ENCODE peak calls at places on chromosomes 3 and 15, in seven cellular contexts. C, H, M, G, K, X and W are unnamed samples.

GRCh38 chr15:62344806-62345539 is 179.9 kb upstream of the C2CD4B start:
- DNase-seq in C (no peak), H (peak; percentile 39), M (peak; percentile 51), G (peak; percentile 58), K (peak; percentile 35), X (peak; percentile 49), W (no peak)

GRCh38 chr3:150899141-150899540 is 6.1 kb downstream of the MINDY4B start:
- DNase-seq in C (no peak), H (no peak), M (no peak), G (no peak), K (no peak), X (no peak), W (no peak)

GRCh38 chr3:105351821-105352220 is 14.9 kb upstream of the ALCAM start:
- DNase-seq in C (no peak), H (peak; percentile 79), M (no peak), G (peak; percentile 77), K (peak; percentile 64), X (no peak), W (no peak)

GRCh38 chr15:62658498-62658897 is 384.0 kb upstream of the TPM1 start:
- DNase-seq in C (peak; percentile 32), H (peak; percentile 47), M (no peak), G (no peak), K (no peak), X (peak; percentile 12), W (no peak)

GRCh38 chr3:69370156-69370944 is 15.5 kb downstream of the FRMD4B start:
- DNase-seq in C (peak; percentile 90), H (no peak), M (peak; percentile 85), G (no peak), K (no peak), X (no peak), W (no peak)

GRCh38 chr15:71425388-71425787 is 310.1 kb downstream of the THSD4 start:
- DNase-seq in C (no peak), H (no peak), M (no peak), G (no peak), K (no peak), X (no peak), W (no peak)

GRCh38 chr3:193812791-193813505 is 219.9 kb downstream of the OPA1 start:
- DNase-seq in C (no peak), H (no peak), M (no peak), G (no peak), K (no peak), X (no peak), W (no peak)

GRCh38 chr3:129975332-129976090 is 991 bp downstream of the TRH start:
- DNase-seq in C (no peak), H (no peak), M (peak; percentile 85), G (no peak), K (no peak), X (peak; percentile 37), W (no peak)

GRCh38 chr15:56469484-56469883 is 4.5 kb upstream of the MNS1 start:
- DNase-seq in C (no peak), H (no peak), M (no peak), G (no peak), K (no peak), X (no peak), W (no peak)

GRCh38 chr3:184235381-184236032 is 6.1 kb downstream of the VWA5B2 start:
- DNase-seq in C (no peak), H (no peak), M (no peak), G (no peak), K (no peak), X (no peak), W (no peak)

GRCh38 chr3:191026746-191027145 is 164.3 kb upstream of the GMNC start:
- DNase-seq in C (no peak), H (no peak), M (no peak), G (no peak), K (no peak), X (no peak), W (no peak)

GRCh38 chr3:183823963-183824362 is 1.4 kb downstream of the MAP6D1 start:
- DNase-seq in C (no peak), H (no peak), M (no peak), G (no peak), K (no peak), X (no peak), W (no peak)

GRCh38 chr3:14143826-14144225 is 19.0 kb downstream of the TMEM43 start:
- DNase-seq in C (no peak), H (peak; percentile 95), M (no peak), G (peak; percentile 94), K (peak; percentile 99), X (peak; percentile 47), W (peak; percentile 87)

GRCh38 chr3:139677341-139678155 is at the start of gene NMNAT3:
- DNase-seq in C (peak; percentile 87), H (peak; percentile 45), M (peak; percentile 96), G (peak; percentile 7), K (peak; percentile 24), X (peak; percentile 34), W (no peak)

GRCh38 chr3:59581000-59581399 is 531.2 kb upstream of the CFAP20DC start:
- DNase-seq in C (no peak), H (no peak), M (no peak), G (no peak), K (no peak), X (no peak), W (no peak)

GRCh38 chr3:142088522-142088921 is 60.8 kb downstream of the TFDP2 start:
- DNase-seq in C (no peak), H (peak; percentile 11), M (no peak), G (no peak), K (no peak), X (no peak), W (no peak)

GRCh38 chr3:188975612-188976314 is 196.0 kb upstream of the TPRG1 start:
- DNase-seq in C (no peak), H (no peak), M (no peak), G (peak; percentile 9), K (no peak), X (no peak), W (no peak)

DNA sequence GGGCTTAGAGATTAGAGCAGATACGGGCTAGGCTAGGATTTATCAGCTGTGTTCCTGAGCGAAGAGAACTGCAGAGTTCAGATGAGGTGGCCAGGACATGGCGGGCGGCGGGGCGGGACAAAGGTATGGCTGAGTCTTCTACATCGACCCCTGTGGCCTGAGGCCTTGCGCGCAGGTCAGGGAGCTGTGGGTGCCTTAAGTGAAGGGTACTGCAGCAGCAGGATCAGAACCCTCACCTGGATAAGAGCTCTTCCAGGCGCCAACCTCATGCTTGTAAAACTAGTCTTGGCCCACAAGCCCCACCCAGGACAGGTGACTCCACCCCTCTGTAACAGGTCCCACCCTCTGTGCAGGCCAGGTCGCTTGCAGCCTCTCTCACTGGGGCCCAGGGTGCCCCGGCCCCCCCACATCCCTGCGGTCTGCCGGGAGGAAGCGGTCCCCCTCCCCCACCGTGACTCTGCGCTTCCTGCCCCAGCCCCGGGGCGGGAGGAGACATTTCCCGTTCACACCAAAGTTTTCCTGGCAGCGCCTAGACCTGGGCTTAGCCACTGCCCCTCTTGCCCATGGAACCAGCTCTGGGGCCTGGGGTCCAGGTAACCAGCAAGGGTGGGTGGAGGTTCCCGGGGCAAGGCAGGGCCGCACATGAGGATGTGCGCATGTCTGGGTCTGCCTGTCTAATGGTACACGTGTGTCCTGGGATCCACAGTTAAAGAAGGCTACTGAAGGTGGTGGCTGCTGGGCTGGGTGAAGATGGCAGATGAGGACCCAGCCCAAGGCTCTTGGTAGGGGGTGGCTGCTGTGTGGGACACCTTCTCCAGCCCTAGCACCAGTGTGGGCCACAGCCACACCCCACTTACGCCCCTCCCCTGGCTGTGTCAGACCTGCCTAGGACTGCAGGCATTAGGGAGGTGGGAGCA is 8.3 kb downstream of the NBEAL2 start:
- DNase-seq in C (peak; percentile 77), H (no peak), M (peak; percentile 90), G (no peak), K (no peak), X (peak; percentile 94), W (no peak)
- H3K4me3 ChIP-seq in C (peak overlapping the region; percentile 25), H (no peak overlapping the region), M (no peak overlapping the region), G (no peak overlapping the region), K (no peak overlapping the region), X (peak overlapping the region; percentile 27), W (no peak overlapping the region)

DNA sequence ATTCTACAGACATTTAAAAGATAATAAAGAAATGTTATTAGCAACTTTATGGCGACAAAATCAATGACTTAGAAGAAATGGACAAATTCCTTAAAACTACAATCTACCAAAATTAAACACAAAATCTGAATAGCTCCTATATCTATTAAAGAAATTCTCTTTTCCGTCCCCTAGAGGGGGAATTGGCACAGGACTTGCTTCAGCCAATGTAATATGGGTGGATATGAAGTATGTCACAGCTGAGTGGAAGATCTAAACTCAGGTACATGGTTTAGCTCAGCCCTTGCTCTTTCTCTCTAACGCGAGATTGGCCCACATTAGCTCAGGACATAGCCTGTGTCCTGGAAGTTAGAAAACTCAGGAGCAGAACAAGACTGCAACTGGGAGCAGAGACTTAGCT is 79.3 kb downstream of the DNAH12 start:
- DNase-seq in C (no peak), H (peak; percentile 6), M (no peak), G (no peak), K (peak; percentile 6), X (no peak), W (no peak)
- TF ChIP-seq CTCF in C (no peak), H (peak; percentile 9), M (no peak), G (no peak), K (peak; percentile 25), X (no peak), W (peak; percentile 16)

GRCh38 chr3:177494216-177494615 is 296.9 kb upstream of the TBL1XR1 start:
- DNase-seq in C (no peak), H (no peak), M (no peak), G (no peak), K (no peak), X (no peak), W (no peak)
- H3K4me3 ChIP-seq in C (no peak overlapping the region), H (no peak overlapping the region), M (no peak overlapping the region), G (no peak overlapping the region), K (no peak overlapping the region), X (no peak overlapping the region), W (no peak overlapping the region)

GRCh38 chr3:95348879-95349278 is 1286.0 kb downstream of the NSUN3 start:
- DNase-seq in C (no peak), H (no peak), M (no peak), G (no peak), K (no peak), X (no peak), W (no peak)
- TF ChIP-seq CTCF in C (no peak), H (no peak), M (no peak), G (no peak), K (no peak), X (no peak), W (no peak)

GRCh38 chr15:75750261-75751050 is 37.8 kb upstream of the CSPG4 start:
- DNase-seq in C (no peak), H (no peak), M (no peak), G (no peak), K (no peak), X (no peak), W (no peak)
- H3K4me3 ChIP-seq in C (no peak overlapping the region), H (no peak overlapping the region), M (no peak overlapping the region), G (no peak overlapping the region), K (no peak overlapping the region), X (no peak overlapping the region), W (no peak overlapping the region)

GRCh38 chr15:64460737-64461576 is 579 bp downstream of the ZNF609 start:
- DNase-seq in C (peak; percentile 28), H (peak; percentile 88), M (no peak), G (peak; percentile 81), K (peak; percentile 79), X (no peak), W (peak; percentile 56)
- TF ChIP-seq CTCF in C (no peak), H (peak; percentile 12), M (no peak), G (peak; percentile 13), K (peak; percentile 22), X (no peak), W (peak; percentile 9)

GRCh38 chr3:128488636-128488994 is 4.4 kb downstream of the GATA2 start:
- DNase-seq in C (peak; percentile 34), H (no peak), M (no peak), G (no peak), K (no peak), X (no peak), W (no peak)
- H3K4me3 ChIP-seq in C (peak overlapping the region; percentile 79), H (no peak overlapping the region), M (peak overlapping the region; percentile 26), G (no peak overlapping the region), K (peak overlapping the region; percentile 92), X (peak overlapping the region; percentile 65), W (peak overlapping the region; percentile 52)

GRCh38 chr3:152938974-152939636 is 104.2 kb downstream of the P2RY1 start:
- DNase-seq in C (no peak), H (no peak), M (no peak), G (no peak), K (no peak), X (no peak), W (no peak)
- TF ChIP-seq CTCF in C (no peak), H (no peak), M (no peak), G (no peak), K (no peak), X (no peak), W (no peak)